ENCODE peak calls at places on chromosome 4, in ten cellular contexts. X is HTR-8/SVneo; U is A172; C is bronchial epithelial cell; E is endothelial cell; Z is RKO; J is upper lobe of left lung; Q is activated naive CD4-positive, alpha-beta T cell treated with Interleukin-2 at 50 U/mL for 16 hours; W is stimulated activated CD8-positive, alpha-beta memory T cell treated with anti-CD3 and anti-CD28 coated beads, Interleukin-4, amount 100 ng/mL, for 4 hours; S is activated T-cell treated with anti-CD3 and anti-CD28 coated beads, Interleukin-2, amount 50 U/mL, for 1 hour. Y is an unnamed sample.

GRCh38 chr4:161010227-161010626 is 1153.6 kb downstream of the FSTL5 start:
- DNase-seq in Q (no peak), E (no peak), S (no peak), X (no peak), U (no peak), C (no peak), Z (no peak), J (no peak), W (no peak), Y (no peak)

GRCh38 chr4:79042079-79042674 is 102.9 kb upstream of the PAQR3 start:
- DNase-seq in J (no peak), U (peak; percentile 4), W (no peak), E (peak; percentile 18), Z (peak; percentile 58), X (peak; percentile 0), C (peak; percentile 41), S (no peak), Q (no peak), Y (peak; percentile 38)

GRCh38 chr4:187477224-187477623 is 518.3 kb upstream of the ZFP42 start:
- DNase-seq in Z (no peak), U (no peak), S (no peak), X (no peak), W (no peak), C (no peak), J (no peak), E (no peak), Q (no peak), Y (no peak)

GRCh38 chr4:108446554-108446953 is 173.8 kb upstream of the RPL34 start:
- DNase-seq in J (no peak), E (no peak), S (no peak), Z (no peak), U (no peak), W (no peak), Q (no peak), X (no peak), C (no peak), Y (no peak)

GRCh38 chr4:85498068-85498733 is 23.3 kb downstream of the ARHGAP24 start:
- DNase-seq in U (peak; percentile 36), J (peak; percentile 91), X (no peak), E (no peak), Q (no peak), Z (no peak), W (no peak), C (peak; percentile 88), S (no peak), Y (no peak)

GRCh38 chr4:187840814-187841213 is 154.8 kb upstream of the ZFP42 start:
- DNase-seq in Z (peak; percentile 26), X (no peak), C (peak; percentile 8), E (no peak), S (no peak), Q (no peak), W (no peak), J (no peak), U (peak; percentile 19), Y (no peak)

GRCh38 chr4:40608628-40609027 is 21.0 kb downstream of the RBM47 start:
- DNase-seq in C (no peak), S (no peak), Z (no peak), Q (no peak), E (no peak), W (no peak), U (no peak), J (no peak), X (no peak), Y (no peak)

GRCh38 chr4:83552924-83553323 is 17.0 kb downstream of the GPAT3 start:
- DNase-seq in E (no peak), J (no peak), Z (peak; percentile 63), X (peak; percentile 20), Q (no peak), C (peak; percentile 65), W (no peak), U (peak; percentile 84), S (no peak), Y (peak; percentile 74)

GRCh38 chr4:185396724-185397402 is at the start of gene ANKRD37:
- DNase-seq in J (peak; percentile 67), E (peak; percentile 38), Z (peak; percentile 65), S (peak; percentile 26), X (no peak), U (no peak), W (no peak), C (peak; percentile 65), Q (no peak), Y (no peak)

GRCh38 chr4:68606240-68606639 is 30.1 kb upstream of the UGT2B17 start:
- DNase-seq in X (no peak), J (no peak), Q (no peak), S (no peak), C (no peak), Z (no peak), U (no peak), W (no peak), E (no peak), Y (no peak)

GRCh38 chr4:10093801-10094552 is 22.6 kb downstream of the WDR1 start:
- DNase-seq in J (peak; percentile 56), U (peak; percentile 90), W (no peak), X (no peak), S (no peak), Q (peak; percentile 41), E (no peak), Z (no peak), C (peak; percentile 38), Y (no peak)

GRCh38 chr4:148053298-148054003 is 321.6 kb downstream of the ARHGAP10 start:
- DNase-seq in W (no peak), Z (no peak), E (no peak), U (no peak), Q (no peak), J (no peak), C (no peak), X (no peak), S (no peak), Y (no peak)

GRCh38 chr4:143356493-143356892 is 19.8 kb downstream of the GAB1 start:
- DNase-seq in Q (no peak), E (no peak), Z (no peak), X (no peak), J (no peak), U (no peak), W (no peak), S (no peak), C (peak; percentile 89), Y (no peak)

GRCh38 chr4:1683371-1683902 is 676 bp downstream of the FAM53A start:
- DNase-seq in S (no peak), C (peak; percentile 66), Z (peak; percentile 80), X (peak; percentile 54), U (peak; percentile 59), Q (no peak), E (peak; percentile 28), W (no peak), J (no peak), Y (peak; percentile 75)

GRCh38 chr4:101348367-101348827 is 1.1 kb upstream of the PPP3CA start:
- DNase-seq in J (peak; percentile 44), U (peak; percentile 21), Z (peak; percentile 29), W (no peak), C (no peak), X (no peak), S (no peak), Q (no peak), E (no peak), Y (no peak)

GRCh38 chr4:2335729-2336101 is 73.8 kb upstream of the MXD4 start:
- DNase-seq in S (no peak), Q (no peak), J (no peak), W (no peak), U (no peak), E (peak; percentile 5), C (no peak), X (no peak), Z (no peak), Y (no peak)

GRCh38 chr4:6408263-6408662 is 64.2 kb downstream of the PPP2R2C start:
- DNase-seq in J (no peak), X (no peak), C (no peak), E (no peak), U (peak; percentile 18), Q (no peak), W (no peak), S (no peak), Z (peak; percentile 4), Y (peak; percentile 3)

GRCh38 chr4:145130788-145131398 is 32.8 kb downstream of the ABCE1 start:
- DNase-seq in Z (peak; percentile 21), J (peak; percentile 31), C (peak; percentile 44), Q (no peak), S (no peak), E (no peak), U (peak; percentile 55), X (no peak), W (no peak), Y (peak; percentile 3)

GRCh38 chr4:145069361-145069760 is 28.6 kb downstream of the ANAPC10 start:
- DNase-seq in J (no peak), U (no peak), C (peak; percentile 73), Z (peak; percentile 37), S (no peak), X (peak; percentile 11), Q (no peak), E (no peak), W (no peak), Y (no peak)

GRCh38 chr4:74157116-74157742 is 689 bp upstream of the MTHFD2L start:
- DNase-seq in Q (no peak), E (no peak), W (no peak), U (peak; percentile 14), J (no peak), C (peak; percentile 34), X (no peak), S (no peak), Z (peak; percentile 65), Y (peak; percentile 32)

GRCh38 chr4:138972956-138973819 is 42.4 kb upstream of the NOCT start:
- DNase-seq in X (no peak), Q (no peak), J (no peak), C (no peak), S (no peak), U (no peak), W (no peak), Z (no peak), E (no peak), Y (no peak)

Y was measured in ACHN.